ENCODE peak calls at places on chromosomes 12 and 14, in eight cellular contexts. B is pancreas, H is right atrium auricular region, G is heart right ventricle, A is right lobe of liver, Y is aorta, I is IMR-90, V is breast epithelium. F is an unnamed sample.

GRCh38 chr14:61322799-61323290 is 1.5 kb downstream of the PRKCH start:
- DNase-seq in B (no peak), H (no peak), G (no peak), A (no peak), Y (no peak), I (peak; percentile 2), V (no peak), F (no peak)

GRCh38 chr12:24396266-24396665 is 446.8 kb upstream of the SOX5 start:
- DNase-seq in B (no peak), H (no peak), G (no peak), A (no peak), Y (no peak), I (no peak), V (no peak), F (no peak)

GRCh38 chr12:14952295-14952995 is 9.0 kb downstream of the ARHGDIB start:
- DNase-seq in B (no peak), H (no peak), G (no peak), A (no peak), Y (no peak), I (peak; percentile 98), V (no peak), F (no peak)

GRCh38 chr12:6830286-6830892 is 2.2 kb downstream of the P3H3 start:
- DNase-seq in B (no peak), H (no peak), G (no peak), A (no peak), Y (peak; percentile 71), I (no peak), V (no peak), F (no peak)

GRCh38 chr14:49641697-49642129 is 6.7 kb upstream of the DNAAF2 start:
- DNase-seq in B (peak; percentile 84), H (no peak), G (no peak), A (peak; percentile 91), Y (no peak), I (peak; percentile 48), V (no peak), F (no peak)

GRCh38 chr12:112370156-112370555 is 12.1 kb downstream of the HECTD4 start:
- DNase-seq in B (no peak), H (no peak), G (no peak), A (no peak), Y (no peak), I (peak; percentile 61), V (no peak), F (no peak)

GRCh38 chr12:89895591-89895990 is 187.0 kb upstream of the ATP2B1 start:
- DNase-seq in B (no peak), H (no peak), G (no peak), A (no peak), Y (no peak), I (no peak), V (no peak), F (no peak)

GRCh38 chr14:70885343-70886014 is 21.8 kb upstream of the PCNX1 start:
- DNase-seq in B (no peak), H (no peak), G (no peak), A (peak; percentile 21), Y (no peak), I (no peak), V (no peak), F (no peak)

GRCh38 chr12:47744005-47744651 is 14.6 kb downstream of the RAPGEF3 start:
- DNase-seq in B (peak; percentile 72), H (no peak), G (no peak), A (peak; percentile 71), Y (no peak), I (no peak), V (peak; percentile 82), F (peak; percentile 59)

GRCh38 chr12:26939192-26939832 is 1.0 kb downstream of the FGFR1OP2 start:
- DNase-seq in B (no peak), H (no peak), G (no peak), A (no peak), Y (no peak), I (peak; percentile 31), V (no peak), F (no peak)

GRCh38 chr12:18165889-18166288 is 75.9 kb upstream of the RERGL start:
- DNase-seq in B (no peak), H (no peak), G (no peak), A (no peak), Y (no peak), I (no peak), V (no peak), F (no peak)

GRCh38 chr14:94562941-94563883 is 2.0 kb downstream of the SERPINA4 start:
- DNase-seq in B (peak; percentile 44), H (no peak), G (no peak), A (peak; percentile 37), Y (no peak), I (no peak), V (no peak), F (no peak)

GRCh38 chr12:2523881-2524561 is 270.7 kb upstream of the FKBP4 start:
- DNase-seq in B (no peak), H (no peak), G (no peak), A (no peak), Y (no peak), I (no peak), V (no peak), F (no peak)

GRCh38 chr12:42382013-42382696 is 56.2 kb downstream of the PPHLN1 start:
- DNase-seq in B (no peak), H (no peak), G (no peak), A (no peak), Y (no peak), I (peak; percentile 50), V (no peak), F (no peak)

GRCh38 chr12:29152223-29152868 is 3.3 kb downstream of the FAR2 start:
- DNase-seq in B (no peak), H (no peak), G (no peak), A (no peak), Y (no peak), I (no peak), V (no peak), F (no peak)

DNA sequence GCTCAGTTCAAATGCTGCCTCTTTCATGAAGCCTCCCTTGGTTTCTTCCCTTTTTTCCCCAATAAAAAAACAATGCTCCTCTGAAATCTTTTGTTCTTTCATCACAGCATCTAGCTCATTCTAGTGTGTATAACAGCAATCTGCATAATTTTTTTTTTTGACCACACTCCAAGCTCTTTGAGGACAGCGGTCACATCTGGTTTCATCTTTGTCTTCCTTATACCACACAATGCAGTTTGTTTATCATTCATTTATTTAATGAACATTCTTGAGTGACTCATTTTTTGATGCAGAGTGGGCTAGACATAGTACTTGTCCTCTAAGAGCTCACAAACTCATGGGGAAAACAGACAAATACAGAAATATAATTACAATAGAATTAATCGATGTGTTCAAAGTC is 7.3 kb downstream of the GNG2 start:
- DNase-seq in B (no peak), H (no peak), G (no peak), A (no peak), Y (no peak), I (peak; percentile 48), V (no peak), F (no peak)
- H3K4me1 ChIP-seq in B (no peaks in the 10 kb centered on the region), H (no peaks in the 10 kb centered on the region), G (peaks cover 21% of the 10 kb centered on the region), A (no peaks in the 10 kb centered on the region), Y (no peaks in the 10 kb centered on the region), I (peaks cover 7% of the 10 kb centered on the region), V (no peaks in the 10 kb centered on the region), F (peaks cover 67% of the 10 kb centered on the region)

DNA sequence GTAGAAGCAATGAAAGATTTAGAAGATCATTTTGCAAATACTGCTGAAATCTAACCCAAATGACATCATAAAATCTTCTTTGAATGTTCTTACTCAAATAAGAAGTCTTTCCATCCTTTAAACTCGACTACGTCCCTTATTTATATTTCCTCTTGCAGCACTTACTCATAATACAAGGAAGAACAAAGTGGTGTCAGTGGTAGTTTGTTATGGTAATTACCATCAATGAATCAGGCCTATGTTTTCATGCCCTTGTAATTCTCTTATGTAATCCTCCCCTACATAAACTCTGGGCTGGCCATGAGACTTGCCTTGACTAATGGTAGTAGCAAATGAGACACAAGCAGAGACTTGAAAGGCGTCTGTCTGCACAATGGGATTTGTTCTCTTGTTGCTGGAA is 17.0 kb downstream of the EEA1 start:
- DNase-seq in B (no peak), H (no peak), G (no peak), A (no peak), Y (no peak), I (peak; percentile 32), V (no peak), F (no peak)
- H3K27ac ChIP-seq in B (no peak overlapping the region), H (no peak overlapping the region), G (peak overlapping the region; percentile 49), A (no peak overlapping the region), Y (no peak overlapping the region), I (no peak overlapping the region), V (peak overlapping the region; percentile 57), F (no peak overlapping the region)

DNA sequence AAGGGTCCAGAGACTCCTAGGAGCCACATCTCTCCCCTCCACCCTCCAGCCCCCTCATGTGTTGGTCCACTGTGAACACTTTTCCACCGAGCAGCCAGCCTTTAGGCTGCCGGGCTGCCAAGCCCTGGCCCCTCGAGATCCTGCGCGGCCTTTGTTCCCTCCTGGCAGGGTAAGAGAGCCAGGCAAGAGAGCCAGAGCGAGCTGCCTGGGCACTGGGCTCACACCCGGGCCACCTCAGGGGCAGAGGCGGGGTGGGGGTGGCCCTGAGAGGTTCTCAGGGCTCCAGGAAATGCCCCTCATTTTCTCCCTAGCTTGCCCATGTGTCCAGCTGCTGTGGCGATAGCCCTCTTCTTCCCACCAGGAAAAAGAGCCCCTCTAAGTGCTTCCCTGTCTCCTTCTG is 44.8 kb downstream of the LTBP2 start:
- DNase-seq in B (no peak), H (no peak), G (no peak), A (no peak), Y (peak; percentile 74), I (no peak), V (no peak), F (no peak)
- H3K4me1 ChIP-seq in B (no peaks in the 10 kb centered on the region), H (no peaks in the 10 kb centered on the region), G (peaks cover 53% of the 10 kb centered on the region), A (no peaks in the 10 kb centered on the region), Y (peaks cover 4% of the 10 kb centered on the region), I (peaks cover 41% of the 10 kb centered on the region), V (peaks cover 23% of the 10 kb centered on the region), F (peaks cover 25% of the 10 kb centered on the region)

GRCh38 chr12:106234513-106234912 is 13.3 kb downstream of the CKAP4 start:
- DNase-seq in B (no peak), H (no peak), G (no peak), A (no peak), Y (no peak), I (peak; percentile 67), V (no peak), F (no peak)

GRCh38 chr12:106239241-106239950 is 8.4 kb downstream of the CKAP4 start:
- DNase-seq in B (no peak), H (peak; percentile 54), G (no peak), A (peak; percentile 41), Y (no peak), I (no peak), V (no peak), F (no peak)

GRCh38 chr12:106233011-106233410 is 14.8 kb downstream of the CKAP4 start:
- DNase-seq in B (no peak), H (no peak), G (no peak), A (no peak), Y (no peak), I (no peak), V (no peak), F (no peak)

GRCh38 chr12:106238146-106238545 is 9.7 kb downstream of the CKAP4 start:
- DNase-seq in B (no peak), H (peak; percentile 56), G (no peak), A (peak; percentile 31), Y (no peak), I (no peak), V (no peak), F (no peak)

GRCh38 chr12:106235770-106236169 is 12.1 kb downstream of the CKAP4 start:
- DNase-seq in B (no peak), H (no peak), G (no peak), A (no peak), Y (no peak), I (no peak), V (no peak), F (no peak)
- H3K27ac ChIP-seq in B (no peak overlapping the region), H (no peak overlapping the region), G (no peak overlapping the region), A (no peak overlapping the region), Y (no peak overlapping the region), I (no peak overlapping the region), V (no peak overlapping the region), F (no peak overlapping the region)